ENCODE peak calls at places on chromosomes 11 and 22, in nine cellular contexts. Y is astrocyte; A is mammary epithelial cell; S is fibroblast of mammary gland; G is pancreas; U is HL-60; I is naive thymus-derived CD4-positive, alpha-beta T cell; W is H7; J is left ventricle myocardium inferior. H is an unnamed sample.

GRCh38 chr11:19117760-19118097 is 761 bp downstream of the ZDHHC13 start:
- DNase-seq in Y (no peak), A (no peak), S (peak), G (no peak), U (no peak), I (no peak), W (no peak), J (no peak), H (no peak)

GRCh38 chr11:73578786-73579185 is 19.1 kb downstream of the FAM168A start:
- DNase-seq in Y (no peak), A (peak), S (no peak), G (no peak), U (peak), I (no peak), W (no peak), J (no peak), H (peak)

GRCh38 chr22:18044548-18045271 is 20.3 kb upstream of the MICAL3 start:
- DNase-seq in Y (peak), A (no peak), S (peak), G (peak), U (no peak), I (no peak), W (no peak), J (peak), H (no peak)

GRCh38 chr11:60251485-60252207 is 8.7 kb upstream of the MS4A4E start:
- DNase-seq in Y (no peak), A (peak), S (no peak), G (no peak), U (peak), I (no peak), W (no peak), J (no peak), H (peak)

GRCh38 chr22:38958359-38958943 is 1.0 kb downstream of the APOBEC3A start:
- DNase-seq in Y (no peak), A (no peak), S (no peak), G (no peak), U (no peak), I (no peak), W (no peak), J (no peak), H (no peak)

GRCh38 chr22:43467171-43467570 is 55.4 kb downstream of the MPPED1 start:
- DNase-seq in Y (no peak), A (no peak), S (no peak), G (no peak), U (no peak), I (no peak), W (peak), J (no peak), H (no peak)

GRCh38 chr11:40987895-40988435 is 471.5 kb downstream of the LRRC4C start:
- DNase-seq in Y (no peak), A (peak), S (no peak), G (no peak), U (no peak), I (no peak), W (no peak), J (no peak), H (no peak)

GRCh38 chr11:12280199-12280837 is 97.1 kb upstream of the PARVA start:
- DNase-seq in Y (no peak), A (no peak), S (no peak), G (no peak), U (no peak), I (peak), W (peak), J (no peak), H (no peak)

GRCh38 chr11:128039140-128040021 is 548.0 kb downstream of the ETS1 start:
- DNase-seq in Y (peak), A (peak), S (peak), G (no peak), U (peak), I (peak), W (no peak), J (no peak), H (peak)

GRCh38 chr11:115462004-115462541 is 42.1 kb downstream of the CADM1 start:
- DNase-seq in Y (no peak), A (no peak), S (no peak), G (no peak), U (no peak), I (no peak), W (no peak), J (peak), H (no peak)

GRCh38 chr11:16809901-16810668 is 71.6 kb downstream of the C11orf58 start:
- DNase-seq in Y (peak), A (peak), S (peak), G (peak), U (peak), I (no peak), W (no peak), J (peak), H (no peak)

GRCh38 chr11:68099474-68100405 is 21.4 kb downstream of the CHKA start:
- DNase-seq in Y (peak), A (no peak), S (no peak), G (peak), U (peak), I (no peak), W (no peak), J (no peak), H (peak)

GRCh38 chr11:69912161-69912910 is 93.1 kb upstream of the FGF3 start:
- DNase-seq in Y (no peak), A (no peak), S (no peak), G (peak), U (no peak), I (no peak), W (peak), J (peak), H (no peak)

GRCh38 chr11:74989269-74989655 is 529 bp downstream of the NEU3 start:
- DNase-seq in Y (no peak), A (peak), S (no peak), G (no peak), U (peak), I (no peak), W (peak), J (no peak), H (no peak)

GRCh38 chr11:71283960-71284359 is 31.6 kb upstream of the SHANK2 start:
- DNase-seq in Y (no peak), A (peak), S (no peak), G (peak), U (no peak), I (no peak), W (no peak), J (no peak), H (no peak)

GRCh38 chr11:69541001-69541285 is 59.5 kb downstream of the LINC01488 start:
- DNase-seq in Y (peak), A (no peak), S (no peak), G (no peak), U (no peak), I (no peak), W (no peak), J (no peak), H (no peak)

GRCh38 chr11:128916646-128917045 is 25.5 kb downstream of the KCNJ5 start:
- DNase-seq in Y (no peak), A (no peak), S (no peak), G (no peak), U (no peak), I (no peak), W (no peak), J (peak), H (no peak)

GRCh38 chr11:16607675-16608644 is 130.5 kb upstream of the C11orf58 start:
- DNase-seq in Y (peak), A (peak), S (no peak), G (peak), U (no peak), I (no peak), W (peak), J (peak), H (no peak)

GRCh38 chr22:30078320-30079311 is 1.6 kb upstream of the HORMAD2 start:
- DNase-seq in Y (no peak), A (peak), S (no peak), G (no peak), U (no peak), I (peak), W (peak), J (no peak), H (peak)

GRCh38 chr11:11978792-11979486 is 29.5 kb downstream of the DKK3 start:
- DNase-seq in Y (peak), A (no peak), S (peak), G (no peak), U (no peak), I (no peak), W (no peak), J (peak), H (no peak)

GRCh38 chr22:47781427-47782111 is 1019.1 kb downstream of the TBC1D22A start:
- DNase-seq in Y (no peak), A (no peak), S (no peak), G (no peak), U (no peak), I (no peak), W (no peak), J (no peak), H (no peak)

GRCh38 chr22:47822459-47822858 is 1060.0 kb downstream of the TBC1D22A start:
- DNase-seq in Y (no peak), A (no peak), S (no peak), G (no peak), U (no peak), I (no peak), W (no peak), J (no peak), H (no peak)

GRCh38 chr22:41382610-41383009 is 868 bp downstream of the TEF start:
- DNase-seq in Y (no peak), A (no peak), S (no peak), G (no peak), U (no peak), I (no peak), W (no peak), J (no peak), H (no peak)

GRCh38 chr11:19693146-19693545 is 19.5 kb upstream of the NAV2 start:
- DNase-seq in Y (no peak), A (no peak), S (no peak), G (no peak), U (no peak), I (no peak), W (no peak), J (no peak), H (no peak)

GRCh38 chr11:67352546-67353316 is 615 bp downstream of the POLD4 start:
- DNase-seq in Y (no peak), A (no peak), S (no peak), G (no peak), U (peak), I (no peak), W (no peak), J (peak), H (no peak)

GRCh38 chr11:119787074-119787461 is 58.1 kb upstream of the NECTIN1 start:
- DNase-seq in Y (no peak), A (no peak), S (no peak), G (peak), U (no peak), I (no peak), W (no peak), J (no peak), H (no peak)

GRCh38 chr22:19130959-19131684 is at the start of gene TSSK2:
- DNase-seq in Y (no peak), A (no peak), S (no peak), G (peak), U (no peak), I (no peak), W (peak), J (no peak), H (no peak)

GRCh38 chr11:3841426-3842304 is 906 bp upstream of the RHOG start:
- DNase-seq in Y (peak), A (no peak), S (peak), G (peak), U (peak), I (peak), W (peak), J (peak), H (peak)

GRCh38 chr11:88535916-88536547 is 198.5 kb upstream of the CTSC start:
- DNase-seq in Y (peak), A (peak), S (peak), G (no peak), U (no peak), I (no peak), W (no peak), J (no peak), H (no peak)

GRCh38 chr22:39349506-39349966 is 255 bp upstream of the SYNGR1 start:
- DNase-seq in Y (no peak), A (no peak), S (no peak), G (peak), U (peak), I (peak), W (peak), J (peak), H (peak)

GRCh38 chr22:20607157-20607907 is 99.9 kb downstream of the MED15 start:
- DNase-seq in Y (no peak), A (no peak), S (no peak), G (no peak), U (no peak), I (no peak), W (peak), J (no peak), H (no peak)

GRCh38 chr22:20605328-20605727 is 97.9 kb downstream of the MED15 start:
- DNase-seq in Y (no peak), A (no peak), S (no peak), G (no peak), U (no peak), I (no peak), W (no peak), J (no peak), H (no peak)

GRCh38 chr22:20604776-20605221 is 97.4 kb downstream of the MED15 start:
- DNase-seq in Y (no peak), A (no peak), S (no peak), G (no peak), U (no peak), I (no peak), W (peak), J (no peak), H (no peak)

GRCh38 chr22:20606041-20606783 is 98.8 kb downstream of the MED15 start:
- DNase-seq in Y (peak), A (peak), S (peak), G (peak), U (peak), I (peak), W (peak), J (no peak), H (peak)

GRCh38 chr22:20606784-20607128 is 99.3 kb downstream of the MED15 start:
- DNase-seq in Y (no peak), A (no peak), S (no peak), G (no peak), U (no peak), I (no peak), W (no peak), J (no peak), H (no peak)
- H3K4me3 ChIP-seq in Y (no peak), A (no peak), S (no peak), G (no peak), U (no peak), I (no peak), W (no peak), J (no peak), H (no peak)

GRCh38 chr22:45772726-45773125 is 101.1 kb downstream of the ATXN10 start:
- DNase-seq in Y (no peak), A (no peak), S (no peak), G (no peak), U (no peak), I (no peak), W (no peak), J (no peak), H (no peak)

GRCh38 chr22:45770506-45770905 is 98.9 kb downstream of the ATXN10 start:
- DNase-seq in Y (no peak), A (no peak), S (no peak), G (no peak), U (no peak), I (no peak), W (no peak), J (no peak), H (no peak)

GRCh38 chr22:45771711-45772110 is 100.1 kb downstream of the ATXN10 start:
- DNase-seq in Y (no peak), A (no peak), S (no peak), G (no peak), U (no peak), I (no peak), W (no peak), J (no peak), H (no peak)

GRCh38 chr22:45769569-45770210 is 98.1 kb downstream of the ATXN10 start:
- DNase-seq in Y (no peak), A (no peak), S (no peak), G (no peak), U (no peak), I (no peak), W (no peak), J (no peak), H (no peak)

DNA sequence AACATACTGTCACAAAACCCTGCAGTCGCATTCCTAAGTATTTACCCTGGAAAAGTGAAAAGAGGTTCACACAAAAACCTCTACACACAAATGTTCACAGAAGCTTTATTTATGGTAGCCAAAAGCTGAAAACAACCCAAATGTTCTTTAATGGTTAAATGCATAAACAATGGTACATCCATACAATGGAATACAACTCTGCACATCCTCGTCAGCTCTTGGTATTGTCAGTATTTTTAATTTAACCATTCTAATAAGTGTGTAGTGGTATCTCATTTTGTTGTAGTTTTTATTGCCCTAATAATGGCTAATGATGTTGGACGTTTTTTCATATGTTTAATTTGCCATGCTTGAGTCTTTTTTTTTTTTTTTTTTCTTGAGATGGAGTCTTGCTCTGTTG is 99.4 kb downstream of the ATXN10 start:
- DNase-seq in Y (no peak), A (no peak), S (no peak), G (no peak), U (no peak), I (no peak), W (no peak), J (no peak), H (no peak)
- H3K4me3 ChIP-seq in Y (no peak), A (no peak), S (no peak), G (no peak), U (no peak), I (no peak), W (no peak), J (no peak), H (no peak)

GRCh38 chr11:126054882-126055281 is 7.8 kb downstream of the CDON start:
- DNase-seq in Y (no peak), A (no peak), S (no peak), G (no peak), U (no peak), I (no peak), W (no peak), J (no peak), H (no peak)

GRCh38 chr11:126058090-126058489 is 4.6 kb downstream of the CDON start:
- DNase-seq in Y (no peak), A (no peak), S (no peak), G (no peak), U (no peak), I (no peak), W (no peak), J (no peak), H (no peak)

GRCh38 chr11:126053340-126054286 is 9.1 kb downstream of the CDON start:
- DNase-seq in Y (no peak), A (no peak), S (no peak), G (no peak), U (no peak), I (no peak), W (no peak), J (no peak), H (no peak)

GRCh38 chr11:126051117-126051516 is 11.5 kb downstream of the CDON start:
- DNase-seq in Y (no peak), A (no peak), S (no peak), G (no peak), U (no peak), I (no peak), W (no peak), J (no peak), H (no peak)

GRCh38 chr11:126054412-126054811 is 8.3 kb downstream of the CDON start:
- DNase-seq in Y (no peak), A (no peak), S (no peak), G (no peak), U (no peak), I (no peak), W (no peak), J (no peak), H (no peak)
- H3K4me3 ChIP-seq in Y (no peak), A (no peak), S (no peak), G (no peak), U (no peak), I (no peak), W (no peak), J (no peak), H (no peak)

DNA sequence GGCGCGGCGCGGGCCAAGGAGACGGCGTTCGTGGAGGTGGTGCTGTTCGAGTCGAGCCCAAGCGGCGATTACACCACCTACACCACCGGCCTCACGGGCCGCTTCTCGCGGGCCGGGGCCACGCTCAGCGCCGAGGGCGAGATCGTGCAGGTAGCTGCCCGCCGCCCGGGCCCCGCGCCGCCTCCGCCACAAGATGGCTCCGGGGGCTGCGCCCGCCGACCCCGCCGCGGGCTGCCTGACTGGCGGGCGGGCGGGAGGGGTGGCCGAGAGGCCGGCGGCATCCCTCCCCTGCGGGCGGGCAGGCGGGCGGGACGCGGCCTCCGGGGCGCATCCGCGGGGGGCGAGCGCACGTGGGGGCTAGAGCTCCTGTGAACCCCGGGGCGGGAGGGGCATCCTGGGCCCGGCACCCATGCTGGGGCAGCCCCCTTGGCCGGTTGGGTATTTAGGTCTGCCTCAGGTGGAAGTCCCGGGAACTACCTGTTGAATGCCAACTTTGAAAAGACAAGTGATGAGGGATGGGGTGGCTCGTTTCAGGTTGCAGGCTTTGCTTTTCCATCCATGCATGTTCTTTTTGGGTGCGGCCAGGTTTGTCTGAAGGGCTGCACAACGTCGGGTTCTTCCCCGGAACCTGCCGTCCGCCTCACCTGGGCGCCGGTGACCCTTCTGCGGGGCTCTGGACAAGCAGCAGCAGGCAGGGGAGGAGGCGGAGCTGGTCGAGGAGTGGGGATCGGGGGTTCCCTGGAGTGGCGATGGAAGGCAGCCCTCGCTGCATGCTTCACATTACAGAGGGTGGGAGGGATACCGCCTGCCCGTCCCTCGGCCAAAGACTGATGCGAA is 763 bp downstream of the ZNRF3 start:
- DNase-seq in Y (no peak), A (peak), S (no peak), G (peak), U (peak), I (peak), W (peak), J (peak), H (no peak)
- H3K4me3 ChIP-seq in Y (peak), A (peak), S (peak), G (peak), U (peak), I (peak), W (peak), J (peak), H (peak)

GRCh38 chr22:49997221-49997599 is 15.4 kb downstream of the IL17REL start:
- DNase-seq in Y (no peak), A (no peak), S (no peak), G (peak), U (no peak), I (no peak), W (peak), J (no peak), H (no peak)
- H3K4me3 ChIP-seq in Y (no peak), A (no peak), S (no peak), G (no peak), U (no peak), I (no peak), W (no peak), J (no peak), H (no peak)